ENCODE peak calls at places on chromosomes 5 and 9, in eight cellular contexts. V, P, N, H, Q, O, T and M are unnamed samples.

GRCh38 chr9:76534031-76534430 is 75.0 kb downstream of the GCNT1 start:
- DNase-seq in P (peak; percentile 32), T (no peak), O (no peak), Q (no peak), V (no peak), H (no peak), N (peak; percentile 54), M (no peak)

GRCh38 chr5:107092695-107093094 is 578.0 kb downstream of the EFNA5 start:
- DNase-seq in Q (no peak), P (no peak), O (no peak), H (no peak), T (no peak), V (no peak), N (no peak), M (no peak)

GRCh38 chr5:148474025-148474511 is 90.3 kb downstream of the FBXO38 start:
- DNase-seq in T (no peak), P (no peak), V (peak; percentile 91), N (peak; percentile 12), O (no peak), H (peak; percentile 89), Q (no peak), M (peak; percentile 62)

GRCh38 chr5:179319741-179320281 is 25.4 kb downstream of the ADAMTS2 start:
- DNase-seq in T (no peak), O (peak; percentile 84), Q (no peak), P (peak; percentile 22), V (peak; percentile 74), H (peak; percentile 62), N (peak; percentile 72), M (no peak)

GRCh38 chr9:136028760-136029470 is 66.2 kb downstream of the NACC2 start:
- DNase-seq in V (no peak), O (peak; percentile 79), P (no peak), H (no peak), Q (no peak), N (no peak), T (no peak), M (no peak)

GRCh38 chr9:120693609-120694008 is 20.7 kb downstream of the MEGF9 start:
- DNase-seq in V (no peak), O (no peak), P (no peak), T (no peak), H (no peak), N (no peak), Q (no peak), M (no peak)

GRCh38 chr9:123081824-123082223 is 48.4 kb downstream of the GPR21 start:
- DNase-seq in T (no peak), V (no peak), Q (no peak), O (no peak), H (no peak), N (peak; percentile 73), P (peak; percentile 49), M (peak; percentile 33)

GRCh38 chr5:65461490-65461889 is 20.2 kb downstream of the ADAMTS6 start:
- DNase-seq in O (no peak), Q (no peak), V (no peak), H (no peak), T (no peak), N (no peak), P (no peak), M (no peak)

GRCh38 chr9:37636511-37637474 is 14.0 kb upstream of the FRMPD1 start:
- DNase-seq in P (no peak), O (no peak), T (no peak), Q (no peak), V (no peak), N (no peak), H (no peak), M (no peak)

GRCh38 chr5:153860482-153860881 is 178.2 kb downstream of the FAM114A2 start:
- DNase-seq in Q (no peak), N (no peak), V (no peak), T (no peak), H (no peak), O (no peak), P (no peak), M (no peak)

GRCh38 chr9:71812385-71812784 is 44.1 kb upstream of the CEMIP2 start:
- DNase-seq in H (peak; percentile 33), Q (no peak), V (no peak), N (peak; percentile 33), O (no peak), P (no peak), T (no peak), M (no peak)

GRCh38 chr5:133938932-133939331 is 29.5 kb downstream of the C5orf15 start:
- DNase-seq in T (no peak), Q (no peak), V (no peak), N (no peak), O (no peak), H (no peak), P (no peak), M (peak; percentile 38)

GRCh38 chr9:135243201-135244190 is 156.0 kb downstream of the OLFM1 start:
- DNase-seq in Q (no peak), H (no peak), P (no peak), V (peak; percentile 64), T (no peak), N (no peak), O (no peak), M (no peak)

GRCh38 chr5:149424371-149425315 is 45.6 kb upstream of the IL17B start:
- DNase-seq in H (no peak), P (no peak), O (no peak), T (no peak), V (no peak), Q (no peak), N (no peak), M (no peak)

GRCh38 chr5:113917997-113918396 is 404.5 kb downstream of the YTHDC2 start:
- DNase-seq in P (no peak), Q (no peak), V (no peak), H (no peak), N (no peak), O (no peak), T (no peak), M (no peak)

GRCh38 chr5:10431408-10431807 is 10.3 kb upstream of the ROPN1L start:
- DNase-seq in Q (no peak), O (no peak), P (no peak), N (no peak), T (no peak), H (no peak), V (no peak), M (no peak)

GRCh38 chr5:67451640-67452279 is 255.2 kb upstream of the CD180 start:
- DNase-seq in Q (no peak), T (no peak), O (no peak), H (no peak), N (no peak), P (no peak), V (no peak), M (no peak)

GRCh38 chr9:7103382-7104170 is 345.8 kb downstream of the KDM4C start:
- DNase-seq in O (no peak), P (no peak), N (peak; percentile 70), H (no peak), Q (no peak), T (no peak), V (no peak), M (peak; percentile 80)

GRCh38 chr5:41835625-41836024 is 34.6 kb downstream of the OXCT1 start:
- DNase-seq in V (peak; percentile 83), N (peak; percentile 92), T (no peak), H (peak; percentile 61), O (no peak), P (peak; percentile 70), Q (no peak), M (peak; percentile 92)